ENCODE peak calls at places on chromosomes 1 and 21, in four cellular contexts. H is HL-60, A is GM12878, T is K562. O is an unnamed sample.

GRCh38 chr1:79373481-79374132 is 367.1 kb upstream of the ADGRL4 start:
- DNase-seq in H (no peak), A (no peak), T (no peak), O (no peak)

GRCh38 chr1:4396571-4396970 is 257.8 kb upstream of the AJAP1 start:
- DNase-seq in H (no peak), A (no peak), T (no peak), O (no peak)

GRCh38 chr1:9476790-9477463 is 62.3 kb upstream of the SLC25A33 start:
- DNase-seq in H (no peak), A (no peak), T (no peak), O (no peak)

GRCh38 chr1:5297878-5298239 is 643.5 kb downstream of the AJAP1 start:
- DNase-seq in H (no peak), A (no peak), T (no peak), O (no peak)

GRCh38 chr1:217153361-217153760 is 430.1 kb upstream of the ESRRG start:
- DNase-seq in H (no peak), A (no peak), T (no peak), O (no peak)

GRCh38 chr21:43921979-43922945 is 57.2 kb downstream of the AGPAT3 start:
- DNase-seq in H (peak), A (peak), T (peak), O (peak)

GRCh38 chr1:46446646-46447498 is 42.8 kb upstream of the DMBX1 start:
- DNase-seq in H (no peak), A (no peak), T (peak), O (peak)

GRCh38 chr1:53182111-53182593 is 14.5 kb upstream of the CPT2 start:
- DNase-seq in H (no peak), A (peak), T (peak), O (peak)

GRCh38 chr21:38561613-38562012 is 63.3 kb upstream of the ERG start:
- DNase-seq in H (no peak), A (no peak), T (no peak), O (no peak)

GRCh38 chr1:37732111-37732780 is 32.7 kb downstream of the EPHA10 start:
- DNase-seq in H (no peak), A (no peak), T (no peak), O (no peak)

GRCh38 chr1:59766463-59766862 is 48.3 kb upstream of the HOOK1 start:
- DNase-seq in H (no peak), A (no peak), T (no peak), O (no peak)

GRCh38 chr1:23370270-23370743 is 671 bp upstream of the ZNF436 start:
- DNase-seq in H (no peak), A (no peak), T (no peak), O (no peak)

GRCh38 chr1:84442256-84442655 is 36.8 kb upstream of the RPF1 start:
- DNase-seq in H (peak), A (peak), T (peak), O (peak)

GRCh38 chr1:89987170-89987819 is 7.6 kb upstream of the ZNF326 start:
- DNase-seq in H (no peak), A (peak), T (peak), O (peak)

GRCh38 chr1:70499695-70500094 is 88.6 kb downstream of the CTH start:
- DNase-seq in H (no peak), A (no peak), T (no peak), O (no peak)

GRCh38 chr1:21623411-21623961 is 45.7 kb downstream of the RAP1GAP start:
- DNase-seq in H (no peak), A (no peak), T (no peak), O (no peak)

GRCh38 chr1:154931940-154932487 is 4.5 kb downstream of the PMVK start:
- DNase-seq in H (no peak), A (no peak), T (no peak), O (no peak)

GRCh38 chr1:163664706-163665321 is 343.1 kb downstream of the NUF2 start:
- DNase-seq in H (no peak), A (no peak), T (no peak), O (no peak)

GRCh38 chr1:158121604-158122254 is 59.0 kb upstream of the CD1D start:
- DNase-seq in H (no peak), A (no peak), T (peak), O (no peak)

GRCh38 chr1:182786223-182787001 is 3.2 kb upstream of the NPL start:
- DNase-seq in H (peak), A (no peak), T (peak), O (no peak)

GRCh38 chr1:20767271-20767670 is 19.8 kb downstream of the HP1BP3 start:
- DNase-seq in H (no peak), A (no peak), T (no peak), O (no peak)

GRCh38 chr21:46069166-46069565 is 28.7 kb upstream of the COL6A2 start:
- DNase-seq in H (no peak), A (no peak), T (no peak), O (no peak)

GRCh38 chr21:31666445-31667010 is 7.0 kb downstream of the SOD1 start:
- DNase-seq in H (no peak), A (no peak), T (no peak), O (no peak)

GRCh38 chr1:191695865-191696264 is 462.4 kb upstream of the RGS18 start:
- DNase-seq in H (no peak), A (peak), T (no peak), O (no peak)

GRCh38 chr1:101474039-101474665 is 237.3 kb downstream of the S1PR1 start:
- DNase-seq in H (peak), A (no peak), T (peak), O (no peak)

GRCh38 chr1:30197616-30197934 is 525.8 kb downstream of the MATN1 start:
- DNase-seq in H (no peak), A (no peak), T (no peak), O (no peak)

GRCh38 chr1:117061986-117062415 is 1.9 kb downstream of the TTF2 start:
- DNase-seq in H (no peak), A (peak), T (peak), O (no peak)

GRCh38 chr1:35838693-35839245 is 31.0 kb downstream of the AGO4 start:
- DNase-seq in H (peak), A (no peak), T (no peak), O (no peak)

GRCh38 chr1:78520843-78521242 is 30.1 kb downstream of the PTGFR start:
- DNase-seq in H (no peak), A (no peak), T (no peak), O (no peak)

GRCh38 chr1:168497376-168497952 is 46.3 kb downstream of the XCL2 start:
- DNase-seq in H (no peak), A (no peak), T (no peak), O (no peak)

GRCh38 chr21:43840259-43840658 is 24.8 kb upstream of the AGPAT3 start:
- DNase-seq in H (no peak), A (no peak), T (no peak), O (no peak)

GRCh38 chr1:207988326-207989005 is 77.5 kb upstream of the CD34 start:
- DNase-seq in H (no peak), A (no peak), T (no peak), O (no peak)

GRCh38 chr1:246297314-246298273 is 209.5 kb downstream of the SMYD3 start:
- DNase-seq in H (no peak), A (no peak), T (no peak), O (no peak)

GRCh38 chr1:241972703-241973375 is 15.3 kb downstream of the BECN2 start:
- DNase-seq in H (no peak), A (no peak), T (no peak), O (no peak)

GRCh38 chr21:35475006-35475405 is 425.9 kb upstream of the RUNX1 start:
- DNase-seq in H (no peak), A (no peak), T (no peak), O (no peak)
- TF ChIP-seq SPI1 in H (no peak), A (no peak), T (no peak), O (no peak)

GRCh38 chr1:156767101-156767878 is at the start of gene PRCC:
- DNase-seq in H (peak), A (peak), T (peak), O (peak)
- TF ChIP-seq POLR2AphosphoS5 in H (peak), A (peak), T (peak), O (peak)

GRCh38 chr1:109717729-109718128 is 5.7 kb downstream of the GSTM5 start:
- DNase-seq in H (no peak), A (no peak), T (no peak), O (no peak)

GRCh38 chr1:109719337-109719837 is 7.3 kb downstream of the GSTM5 start:
- DNase-seq in H (no peak), A (peak), T (peak), O (no peak)

GRCh38 chr1:109716121-109716520 is 4.1 kb downstream of the GSTM5 start:
- DNase-seq in H (no peak), A (no peak), T (no peak), O (no peak)

GRCh38 chr1:109716570-109717090 is 4.6 kb downstream of the GSTM5 start:
- DNase-seq in H (no peak), A (no peak), T (no peak), O (no peak)

GRCh38 chr1:109718495-109718894 is 6.4 kb downstream of the GSTM5 start:
- DNase-seq in H (no peak), A (no peak), T (peak), O (no peak)
- TF ChIP-seq SPI1 in H (no peak), A (no peak), T (no peak), O (no peak)

GRCh38 chr1:54273837-54274192 is 73.8 kb downstream of the MRPL37 start:
- DNase-seq in H (no peak), A (no peak), T (peak), O (no peak)
- TF ChIP-seq POLR2AphosphoS5 in H (no peak), A (no peak), T (peak), O (no peak)

DNA sequence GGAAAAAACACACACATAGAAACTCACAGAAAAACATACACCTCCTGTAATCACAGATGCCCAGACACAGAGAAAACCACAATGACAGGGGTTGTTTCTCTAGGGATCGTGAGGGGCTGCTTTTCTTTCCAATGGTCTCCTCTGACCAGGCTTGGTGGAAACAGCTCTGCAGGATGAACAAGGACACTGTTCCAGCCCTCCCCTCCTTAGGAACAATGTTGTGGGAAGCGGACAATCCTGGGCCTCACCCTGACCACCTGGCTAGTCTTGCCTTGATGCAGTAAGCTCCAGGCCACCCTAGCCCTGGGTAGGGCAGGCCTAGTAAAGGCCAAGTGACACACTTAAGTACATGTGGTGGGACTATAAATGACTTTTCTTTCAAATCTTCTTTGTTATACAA is 142.5 kb upstream of the HMGB4 start:
- DNase-seq in H (no peak), A (no peak), T (no peak), O (no peak)
- TF ChIP-seq SPI1 in H (no peak), A (no peak), T (no peak), O (no peak)

DNA sequence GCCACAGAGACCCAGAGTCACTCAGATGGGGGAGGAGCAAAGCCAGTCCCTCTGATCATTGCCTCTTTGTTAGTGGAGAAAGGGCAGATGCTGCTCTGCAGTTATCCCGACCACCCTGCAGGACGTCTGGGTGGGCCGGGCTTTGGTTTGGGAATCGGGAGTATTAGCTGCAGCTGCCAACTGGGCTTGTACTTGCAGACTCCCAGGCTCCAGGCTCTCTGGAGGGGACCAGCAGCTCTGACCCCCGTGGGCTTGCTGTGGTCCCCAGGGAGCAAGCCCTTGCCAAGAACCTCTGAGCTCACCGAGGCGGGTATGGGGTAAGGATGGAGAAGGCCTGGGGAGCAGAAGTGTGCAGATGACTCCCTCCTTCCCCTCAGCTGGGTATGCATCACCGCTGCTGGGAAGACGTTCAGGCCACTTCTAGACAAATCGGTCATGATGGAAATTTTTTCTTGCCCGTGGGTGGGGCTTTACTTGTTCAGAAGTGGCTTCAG is 21.6 kb downstream of the MAPKAPK2 start:
- DNase-seq in H (no peak), A (no peak), T (no peak), O (no peak)
- TF ChIP-seq POLR2AphosphoS5 in H (no peak), A (no peak), T (no peak), O (no peak)

GRCh38 chr1:193457676-193458075 is 271.3 kb upstream of the B3GALT2 start:
- DNase-seq in H (no peak), A (no peak), T (no peak), O (no peak)
- TF ChIP-seq SPI1 in H (no peak), A (no peak), T (no peak), O (no peak)

DNA sequence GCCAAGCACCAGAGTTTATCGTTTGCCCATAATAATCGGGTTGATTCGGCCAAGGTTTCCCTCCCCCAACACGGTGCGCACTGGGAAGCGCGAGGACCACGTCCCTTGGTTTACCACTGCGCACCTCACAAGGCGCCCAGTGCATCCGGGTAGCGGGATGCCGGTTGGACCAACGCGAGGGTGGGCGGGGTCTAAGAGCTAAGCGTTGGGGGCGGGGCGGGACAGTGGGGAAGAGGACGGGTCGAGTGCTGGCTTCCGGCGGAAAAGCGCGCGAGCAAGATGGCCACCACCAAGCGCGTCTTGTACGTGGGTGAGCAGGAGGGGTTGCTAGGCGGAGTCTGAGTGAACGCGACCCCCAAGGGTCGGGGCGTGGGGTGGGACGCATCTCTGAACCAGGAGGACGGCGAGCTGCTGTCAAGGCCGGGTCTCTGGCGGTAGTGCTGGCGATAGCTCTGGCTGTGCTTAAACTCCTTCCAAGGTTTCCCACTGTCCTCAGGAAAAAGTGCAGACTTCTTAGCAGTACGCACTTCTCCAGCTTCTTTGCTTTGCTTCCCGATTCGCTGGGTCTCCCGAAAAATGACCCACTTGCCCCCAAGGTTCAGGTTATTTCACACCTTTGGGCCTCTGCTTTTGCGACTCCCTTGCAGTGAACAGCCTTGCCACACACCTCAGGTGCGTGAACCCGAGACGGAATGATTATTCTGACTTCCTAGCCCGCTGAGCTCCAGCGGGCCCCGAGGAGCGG is at the start of gene PPIE:
- DNase-seq in H (peak), A (peak), T (peak), O (peak)
- TF ChIP-seq POLR2AphosphoS5 in H (peak), A (peak), T (peak), O (peak)

DNA sequence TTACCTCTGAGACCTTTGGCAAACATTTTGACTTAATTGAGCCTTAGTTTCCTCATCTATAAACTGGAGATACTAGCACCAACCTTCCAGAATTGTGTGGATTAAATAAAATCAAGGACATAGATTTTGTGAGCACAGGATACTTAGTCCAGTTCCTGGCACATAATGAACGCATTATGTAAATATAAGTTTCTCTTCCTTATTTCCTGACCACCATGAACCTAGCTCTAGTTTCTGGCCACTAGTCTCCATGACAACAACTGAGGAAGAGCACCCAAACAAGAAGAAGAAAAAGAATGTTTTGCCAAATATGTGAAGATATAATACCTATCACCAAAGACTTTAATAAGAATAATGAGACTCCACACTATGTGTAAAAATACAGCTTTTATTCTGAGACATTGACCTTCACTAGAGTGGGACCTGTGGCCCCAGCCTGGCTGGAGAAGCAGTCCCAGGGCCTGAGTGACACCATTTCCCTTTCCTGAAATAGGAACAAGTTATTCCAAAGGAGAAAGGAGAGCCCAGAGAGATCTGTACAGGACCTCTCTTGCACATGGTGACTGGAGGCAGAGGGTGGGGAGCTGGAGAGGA is 894 bp upstream of the USF1 start:
- DNase-seq in H (peak), A (peak), T (no peak), O (no peak)
- TF ChIP-seq SPI1 in H (peak), A (peak), T (no peak), O (peak)